ENCODE peak calls at places on chromosomes 13 and 19, in six cellular contexts. C is activated T-helper 2 cell treated with anti-CD3 and anti-CD28 coated beads, Interferon-gamma antibody, Interleukin-2, Interleukin-4, amounts not matched to agents 10 μg/mL and 5 μg/mL and 100 μg/mL, durations not matched to agents 14 hours and 24 hours and 36 hours; O is anterior cingulate cortex; V is aorta; N is LoVo; X is RWPE1. Z is an unnamed sample.

GRCh38 chr19:8308891-8309291 is 733 bp upstream of the CD320 start:
- DNase-seq in O (no peak), V (peak; percentile 61), N (no peak), C (no peak), X (no peak), Z (no peak)

GRCh38 chr19:17790059-17790780 is 4.7 kb upstream of the B3GNT3 start:
- DNase-seq in O (no peak), N (peak; percentile 72), C (no peak), X (no peak), V (no peak), Z (no peak)

GRCh38 chr13:29993716-29994488 is 143.5 kb upstream of the UBL3 start:
- DNase-seq in X (no peak), O (no peak), C (no peak), N (no peak), V (no peak), Z (no peak)

GRCh38 chr13:98265669-98266551 is 88.8 kb upstream of the RNF113B start:
- DNase-seq in C (no peak), V (no peak), N (no peak), O (no peak), X (no peak), Z (no peak)

GRCh38 chr19:7010722-7011593 is 10.3 kb downstream of the MBD3L2B start:
- DNase-seq in N (no peak), X (no peak), C (no peak), V (no peak), O (no peak), Z (no peak)

GRCh38 chr19:53944933-53945332 is 17.8 kb upstream of the CACNG8 start:
- DNase-seq in V (no peak), N (no peak), X (no peak), O (no peak), C (no peak), Z (no peak)

GRCh38 chr19:11176466-11177193 is 20.7 kb downstream of the KANK2 start:
- DNase-seq in C (no peak), V (peak; percentile 57), O (no peak), N (no peak), X (no peak), Z (no peak)

GRCh38 chr13:24900507-24900906 is 136.5 kb downstream of the RNF17 start:
- DNase-seq in N (no peak), C (no peak), V (no peak), O (no peak), X (no peak), Z (no peak)

GRCh38 chr13:58907347-58907746 is 1256.4 kb downstream of the DIAPH3 start:
- DNase-seq in N (no peak), O (no peak), X (no peak), C (no peak), V (no peak), Z (no peak)

GRCh38 chr13:59691501-59692066 is 472.1 kb downstream of the DIAPH3 start:
- DNase-seq in C (no peak), V (no peak), N (no peak), X (no peak), O (no peak), Z (no peak)